ENCODE peak calls at places on chromosomes 6 and 20, in ten cellular contexts. One of them, this sample, is unnamed.

GRCh38 chr20:32440758-32441078 is 82.6 kb downstream of the ASXL1 start:
- DNase-seq in heart left ventricle: no peak
- DNase-seq in uterus: no peak
- DNase-seq in adipocyte: no peak
- DNase-seq in tibial artery: no peak
- DNase-seq in body of pancreas: no peak
- DNase-seq in spleen: no peak
- DNase-seq in A673: no peak
- DNase-seq in hepatocyte: no peak
- DNase-seq in right cardiac atrium: no peak
- DNase-seq in this sample: no peak

GRCh38 chr6:11224252-11224965 is 8.1 kb downstream of the NEDD9 start:
- DNase-seq in spleen: no peak
- DNase-seq in right cardiac atrium: no peak
- DNase-seq in hepatocyte: no peak
- DNase-seq in heart left ventricle: no peak
- DNase-seq in body of pancreas: no peak
- DNase-seq in tibial artery: no peak
- DNase-seq in adipocyte: no peak
- DNase-seq in uterus: no peak
- DNase-seq in A673: no peak
- DNase-seq in this sample: no peak

GRCh38 chr6:35368038-35368887 is 25.9 kb downstream of the PPARD start:
- DNase-seq in adipocyte: peak; percentile 62
- DNase-seq in spleen: no peak
- DNase-seq in tibial artery: no peak
- DNase-seq in body of pancreas: no peak
- DNase-seq in right cardiac atrium: no peak
- DNase-seq in uterus: no peak
- DNase-seq in A673: no peak
- DNase-seq in hepatocyte: peak; percentile 45
- DNase-seq in heart left ventricle: no peak
- DNase-seq in this sample: peak; percentile 89

GRCh38 chr6:169960531-169960890 is 209.1 kb downstream of the ERMARD start:
- DNase-seq in body of pancreas: no peak
- DNase-seq in heart left ventricle: peak; percentile 2
- DNase-seq in right cardiac atrium: no peak
- DNase-seq in A673: no peak
- DNase-seq in adipocyte: no peak
- DNase-seq in tibial artery: peak; percentile 11
- DNase-seq in spleen: peak; percentile 73
- DNase-seq in uterus: no peak
- DNase-seq in hepatocyte: no peak
- DNase-seq in this sample: no peak

GRCh38 chr6:31031095-31031494 is 20.8 kb downstream of the MUC22 start:
- DNase-seq in hepatocyte: no peak
- DNase-seq in spleen: no peak
- DNase-seq in body of pancreas: no peak
- DNase-seq in adipocyte: no peak
- DNase-seq in heart left ventricle: no peak
- DNase-seq in tibial artery: no peak
- DNase-seq in A673: no peak
- DNase-seq in uterus: no peak
- DNase-seq in right cardiac atrium: no peak
- DNase-seq in this sample: no peak

GRCh38 chr20:13220857-13221297 is at the start of gene ISM1:
- DNase-seq in heart left ventricle: no peak
- DNase-seq in right cardiac atrium: peak; percentile 42
- DNase-seq in adipocyte: peak; percentile 53
- DNase-seq in body of pancreas: peak; percentile 32
- DNase-seq in uterus: peak; percentile 18
- DNase-seq in hepatocyte: peak; percentile 37
- DNase-seq in spleen: peak; percentile 69
- DNase-seq in A673: peak; percentile 28
- DNase-seq in tibial artery: peak; percentile 29
- DNase-seq in this sample: peak; percentile 32

GRCh38 chr6:154356690-154357089 is at the start of gene IPCEF1:
- DNase-seq in tibial artery: no peak
- DNase-seq in right cardiac atrium: no peak
- DNase-seq in hepatocyte: no peak
- DNase-seq in heart left ventricle: no peak
- DNase-seq in spleen: no peak
- DNase-seq in A673: no peak
- DNase-seq in uterus: no peak
- DNase-seq in body of pancreas: no peak
- DNase-seq in adipocyte: no peak
- DNase-seq in this sample: no peak

GRCh38 chr6:72283571-72283970 is 338.3 kb upstream of the KCNQ5 start:
- DNase-seq in A673: peak; percentile 31
- DNase-seq in body of pancreas: no peak
- DNase-seq in adipocyte: no peak
- DNase-seq in tibial artery: no peak
- DNase-seq in uterus: no peak
- DNase-seq in spleen: no peak
- DNase-seq in heart left ventricle: no peak
- DNase-seq in hepatocyte: no peak
- DNase-seq in right cardiac atrium: no peak
- DNase-seq in this sample: no peak

GRCh38 chr6:47290124-47290834 is 19.4 kb downstream of the TNFRSF21 start:
- DNase-seq in uterus: no peak
- DNase-seq in heart left ventricle: no peak
- DNase-seq in right cardiac atrium: no peak
- DNase-seq in spleen: no peak
- DNase-seq in tibial artery: no peak
- DNase-seq in A673: no peak
- DNase-seq in hepatocyte: no peak
- DNase-seq in adipocyte: no peak
- DNase-seq in body of pancreas: no peak
- DNase-seq in this sample: no peak

GRCh38 chr20:11965602-11966001 is 47.9 kb downstream of the BTBD3 start:
- DNase-seq in right cardiac atrium: no peak
- DNase-seq in body of pancreas: peak; percentile 21
- DNase-seq in A673: no peak
- DNase-seq in tibial artery: no peak
- DNase-seq in hepatocyte: no peak
- DNase-seq in uterus: no peak
- DNase-seq in adipocyte: no peak
- DNase-seq in spleen: no peak
- DNase-seq in heart left ventricle: no peak
- DNase-seq in this sample: no peak

GRCh38 chr6:349491-349921 is 42.0 kb upstream of the IRF4 start:
- DNase-seq in heart left ventricle: no peak
- DNase-seq in right cardiac atrium: peak; percentile 14
- DNase-seq in A673: no peak
- DNase-seq in adipocyte: no peak
- DNase-seq in hepatocyte: no peak
- DNase-seq in spleen: peak; percentile 71
- DNase-seq in uterus: no peak
- DNase-seq in tibial artery: no peak
- DNase-seq in body of pancreas: no peak
- DNase-seq in this sample: no peak

GRCh38 chr20:37194616-37195015 is 15.3 kb upstream of the MROH8 start:
- DNase-seq in tibial artery: no peak
- DNase-seq in spleen: no peak
- DNase-seq in adipocyte: no peak
- DNase-seq in body of pancreas: no peak
- DNase-seq in right cardiac atrium: no peak
- DNase-seq in hepatocyte: no peak
- DNase-seq in A673: no peak
- DNase-seq in uterus: no peak
- DNase-seq in heart left ventricle: no peak
- DNase-seq in this sample: no peak

GRCh38 chr6:30768634-30769087 is 24.3 kb upstream of the IER3 start:
- DNase-seq in A673: no peak
- DNase-seq in heart left ventricle: no peak
- DNase-seq in spleen: no peak
- DNase-seq in uterus: no peak
- DNase-seq in body of pancreas: no peak
- DNase-seq in right cardiac atrium: no peak
- DNase-seq in tibial artery: no peak
- DNase-seq in adipocyte: no peak
- DNase-seq in hepatocyte: no peak
- DNase-seq in this sample: no peak

GRCh38 chr6:89950879-89951391 is 56.7 kb downstream of the GJA10 start:
- DNase-seq in right cardiac atrium: no peak
- DNase-seq in uterus: no peak
- DNase-seq in A673: no peak
- DNase-seq in heart left ventricle: no peak
- DNase-seq in adipocyte: no peak
- DNase-seq in body of pancreas: no peak
- DNase-seq in spleen: no peak
- DNase-seq in hepatocyte: peak; percentile 65
- DNase-seq in tibial artery: no peak
- DNase-seq in this sample: no peak

GRCh38 chr6:7696061-7696460 is 29.8 kb upstream of the BMP6 start:
- DNase-seq in adipocyte: no peak
- DNase-seq in uterus: no peak
- DNase-seq in body of pancreas: no peak
- DNase-seq in right cardiac atrium: no peak
- DNase-seq in hepatocyte: no peak
- DNase-seq in spleen: no peak
- DNase-seq in heart left ventricle: no peak
- DNase-seq in A673: no peak
- DNase-seq in tibial artery: no peak
- DNase-seq in this sample: no peak

GRCh38 chr6:134347141-134347540 is 29.2 kb upstream of the SGK1 start:
- DNase-seq in uterus: no peak
- DNase-seq in tibial artery: no peak
- DNase-seq in heart left ventricle: no peak
- DNase-seq in hepatocyte: no peak
- DNase-seq in spleen: no peak
- DNase-seq in A673: no peak
- DNase-seq in adipocyte: no peak
- DNase-seq in right cardiac atrium: no peak
- DNase-seq in body of pancreas: no peak
- DNase-seq in this sample: no peak

DNA sequence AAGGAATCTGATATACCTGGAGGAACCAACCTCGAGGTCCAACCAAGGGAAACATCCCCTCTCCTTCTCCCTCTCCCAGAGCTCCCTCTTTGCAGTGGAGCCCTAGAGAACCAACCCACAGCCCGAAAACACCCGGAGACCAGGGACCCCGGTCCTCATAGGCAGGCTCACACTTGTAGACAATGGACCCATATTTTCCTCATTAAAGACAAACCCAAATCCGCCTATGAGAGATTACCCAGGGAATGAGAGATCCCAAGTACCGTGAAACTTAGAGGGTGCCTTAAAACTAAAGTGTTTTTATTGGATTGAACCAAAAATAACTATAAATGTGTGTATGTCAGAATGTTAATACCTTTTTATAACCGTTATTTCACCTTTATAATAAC is 9.6 kb upstream of the FOXF2 start:
- DNase-seq in tibial artery: no peak
- DNase-seq in hepatocyte: no peak
- DNase-seq in spleen: no peak
- DNase-seq in uterus: no peak
- DNase-seq in heart left ventricle: no peak
- DNase-seq in adipocyte: no peak
- DNase-seq in body of pancreas: no peak
- DNase-seq in A673: no peak
- DNase-seq in right cardiac atrium: no peak
- DNase-seq in this sample: no peak
- H3K27me3 ChIP-seq in tibial artery: peaks cover 94% of the 10 kb centered on the region
- H3K27me3 ChIP-seq in hepatocyte: peaks cover 96% of the 10 kb centered on the region
- H3K27me3 ChIP-seq in spleen: peaks cover 22% of the 10 kb centered on the region
- H3K27me3 ChIP-seq in uterus: peaks cover 16% of the 10 kb centered on the region
- H3K27me3 ChIP-seq in heart left ventricle: peaks cover 96% of the 10 kb centered on the region
- H3K27me3 ChIP-seq in adipocyte: peaks cover 61% of the 10 kb centered on the region
- H3K27me3 ChIP-seq in body of pancreas: peaks cover 50% of the 10 kb centered on the region
- H3K27me3 ChIP-seq in A673: peaks cover 98% of the 10 kb centered on the region
- H3K27me3 ChIP-seq in right cardiac atrium: peaks cover 5% of the 10 kb centered on the region
- H3K27me3 ChIP-seq in this sample: no peaks in the 10 kb centered on the region

DNA sequence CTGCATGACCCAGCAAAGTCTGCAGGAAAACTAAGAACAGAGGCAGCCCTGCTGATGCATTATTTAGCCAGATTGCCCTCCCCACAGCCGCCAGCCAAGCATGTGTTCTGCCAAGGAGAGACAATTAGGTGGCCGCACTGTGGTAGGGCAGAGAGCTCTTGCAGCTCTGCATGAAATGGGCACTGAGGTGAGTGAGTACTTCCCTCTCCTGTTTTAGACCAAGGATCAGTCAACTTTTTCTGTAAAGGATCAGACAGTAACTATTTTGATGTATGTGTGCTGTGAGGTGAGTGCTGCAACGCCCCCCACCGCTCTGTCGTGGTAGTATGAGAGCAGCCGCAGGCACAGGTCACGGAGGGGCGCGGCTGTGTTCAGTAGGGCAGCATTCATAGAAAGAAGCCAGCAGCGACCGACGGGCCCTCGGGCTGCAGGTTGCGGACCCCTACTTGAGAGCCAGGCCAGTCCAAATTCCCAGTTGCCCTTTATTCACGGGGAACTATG is 23.8 kb upstream of the FAM50B start:
- DNase-seq in A673: no peak
- DNase-seq in adipocyte: peak; percentile 72
- DNase-seq in heart left ventricle: peak; percentile 58
- DNase-seq in uterus: peak; percentile 51
- DNase-seq in right cardiac atrium: peak; percentile 90
- DNase-seq in hepatocyte: peak; percentile 55
- DNase-seq in tibial artery: peak; percentile 82
- DNase-seq in spleen: no peak
- DNase-seq in body of pancreas: peak; percentile 39
- DNase-seq in this sample: peak; percentile 70
- H3K4me3 ChIP-seq in A673: no peak overlapping the region
- H3K4me3 ChIP-seq in adipocyte: peak overlapping the region; percentile 73
- H3K4me3 ChIP-seq in heart left ventricle: peak overlapping the region; percentile 15
- H3K4me3 ChIP-seq in uterus: no peak overlapping the region
- H3K4me3 ChIP-seq in right cardiac atrium: no peak overlapping the region
- H3K4me3 ChIP-seq in hepatocyte: no peak overlapping the region
- H3K4me3 ChIP-seq in tibial artery: peak overlapping the region; percentile 26
- H3K4me3 ChIP-seq in spleen: no peak overlapping the region
- H3K4me3 ChIP-seq in body of pancreas: no peak overlapping the region
- H3K4me3 ChIP-seq in this sample: peak overlapping the region; percentile 24

GRCh38 chr6:145442110-145442509 is 293.2 kb downstream of the EPM2A start:
- DNase-seq in tibial artery: no peak
- DNase-seq in uterus: no peak
- DNase-seq in spleen: no peak
- DNase-seq in body of pancreas: no peak
- DNase-seq in adipocyte: no peak
- DNase-seq in right cardiac atrium: no peak
- DNase-seq in A673: no peak
- DNase-seq in hepatocyte: no peak
- DNase-seq in heart left ventricle: no peak
- DNase-seq in this sample: no peak
- H3K9me3 ChIP-seq in tibial artery: peaks cover 28% of the 10 kb centered on the region
- H3K9me3 ChIP-seq in uterus: no peaks in the 10 kb centered on the region
- H3K9me3 ChIP-seq in spleen: peaks cover 31% of the 10 kb centered on the region
- H3K9me3 ChIP-seq in body of pancreas: no peaks in the 10 kb centered on the region
- H3K9me3 ChIP-seq in adipocyte: peaks cover 40% of the 10 kb centered on the region
- H3K9me3 ChIP-seq in right cardiac atrium: no peaks in the 10 kb centered on the region
- H3K9me3 ChIP-seq in A673: peaks cover 38% of the 10 kb centered on the region
- H3K9me3 ChIP-seq in hepatocyte: no peaks in the 10 kb centered on the region
- H3K9me3 ChIP-seq in heart left ventricle: no peaks in the 10 kb centered on the region
- H3K9me3 ChIP-seq in this sample: peaks cover 9% of the 10 kb centered on the region

DNA sequence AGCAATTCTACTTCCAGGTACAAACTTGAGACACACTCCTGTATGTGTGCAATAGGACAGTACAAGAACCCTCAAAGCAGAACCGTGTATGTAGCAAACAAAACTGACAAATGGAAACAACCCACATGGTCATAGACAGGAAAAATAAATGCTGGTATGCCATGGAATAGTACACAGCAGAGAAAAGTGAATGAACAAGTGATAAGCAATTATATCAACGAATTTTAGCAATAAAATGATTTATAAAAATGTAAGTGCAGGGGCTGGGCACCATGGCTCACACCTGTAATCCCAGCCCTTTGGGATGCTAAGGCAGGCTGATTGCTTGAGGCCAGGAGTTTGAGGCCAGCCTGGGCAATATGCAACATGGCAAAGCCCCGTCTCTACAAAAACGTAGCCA is 9.3 kb downstream of the RIPOR3 start:
- DNase-seq in body of pancreas: no peak
- DNase-seq in hepatocyte: no peak
- DNase-seq in heart left ventricle: no peak
- DNase-seq in uterus: no peak
- DNase-seq in A673: no peak
- DNase-seq in spleen: no peak
- DNase-seq in right cardiac atrium: no peak
- DNase-seq in tibial artery: no peak
- DNase-seq in adipocyte: no peak
- DNase-seq in this sample: no peak
- H3K27me3 ChIP-seq in body of pancreas: no peaks in the 10 kb centered on the region
- H3K27me3 ChIP-seq in hepatocyte: no peaks in the 10 kb centered on the region
- H3K27me3 ChIP-seq in heart left ventricle: no peaks in the 10 kb centered on the region
- H3K27me3 ChIP-seq in uterus: no peaks in the 10 kb centered on the region
- H3K27me3 ChIP-seq in A673: no peaks in the 10 kb centered on the region
- H3K27me3 ChIP-seq in spleen: no peaks in the 10 kb centered on the region
- H3K27me3 ChIP-seq in right cardiac atrium: no peaks in the 10 kb centered on the region
- H3K27me3 ChIP-seq in tibial artery: peaks cover 9% of the 10 kb centered on the region
- H3K27me3 ChIP-seq in adipocyte: no peaks in the 10 kb centered on the region
- H3K27me3 ChIP-seq in this sample: no peaks in the 10 kb centered on the region

This sample was measured in MG63.